ENCODE peak calls at places on chromosomes 6 and 20, in eight cellular contexts. D is fibroblast of lung, A is heart right ventricle, C is PC-3, I is hepatocyte, F is Panc1, O is mucosa of descending colon, Z is Caco-2. L is an unnamed sample.

GRCh38 chr6:56649053-56649769 is 6.5 kb upstream of the DST start:
- DNase-seq in C (peak; percentile 44), I (peak; percentile 27), Z (no peak), A (no peak), F (no peak), O (no peak), D (peak; percentile 26), L (no peak)

GRCh38 chr6:154154389-154154967 is 115.4 kb downstream of the OPRM1 start:
- DNase-seq in I (peak; percentile 88), O (no peak), A (peak; percentile 51), Z (no peak), C (peak; percentile 71), F (peak; percentile 33), D (peak; percentile 59), L (no peak)

GRCh38 chr6:15308445-15309213 is 62.8 kb downstream of the JARID2 start:
- DNase-seq in C (no peak), A (no peak), F (no peak), I (no peak), D (peak; percentile 76), Z (no peak), O (no peak), L (no peak)

GRCh38 chr6:135568366-135568765 is 70.8 kb upstream of the AHI1 start:
- DNase-seq in I (peak; percentile 19), C (no peak), Z (no peak), O (no peak), A (peak; percentile 44), D (peak; percentile 97), F (no peak), L (no peak)

GRCh38 chr20:62921119-62921687 is 5.1 kb downstream of the DIDO1 start:
- DNase-seq in Z (peak; percentile 83), F (no peak), C (peak; percentile 63), A (peak; percentile 49), O (no peak), I (peak; percentile 85), D (peak; percentile 56), L (peak; percentile 82)

GRCh38 chr20:38604873-38605303 is 3.3 kb downstream of the ARHGAP40 start:
- DNase-seq in A (no peak), D (peak; percentile 60), C (peak; percentile 95), O (no peak), F (peak; percentile 15), Z (no peak), I (peak; percentile 55), L (no peak)

GRCh38 chr6:110971458-110971857 is 10.4 kb upstream of the RPF2 start:
- DNase-seq in I (peak; percentile 22), D (no peak), C (no peak), A (no peak), Z (no peak), O (no peak), F (no peak), L (no peak)

GRCh38 chr6:137202078-137202477 is 17.1 kb downstream of the IFNGR1 start:
- DNase-seq in Z (no peak), C (no peak), O (no peak), I (no peak), D (no peak), F (no peak), A (no peak), L (no peak)

GRCh38 chr20:46255440-46256104 is 52.7 kb downstream of the CDH22 start:
- DNase-seq in A (peak; percentile 71), C (peak; percentile 97), O (peak; percentile 94), Z (no peak), D (peak; percentile 39), F (no peak), I (peak; percentile 75), L (peak; percentile 93)

GRCh38 chr20:63216041-63216848 is at the start of gene YTHDF1:
- DNase-seq in A (peak; percentile 95), O (peak; percentile 99), C (peak; percentile 97), I (peak; percentile 99), Z (peak; percentile 100), D (peak; percentile 90), F (peak; percentile 75), L (peak; percentile 99)

GRCh38 chr6:124798942-124799496 is 163.2 kb upstream of the RNF217 start:
- DNase-seq in D (no peak), I (no peak), F (no peak), O (no peak), A (no peak), Z (no peak), C (no peak), L (no peak)

GRCh38 chr20:48521121-48521520 is 306.7 kb downstream of the PREX1 start:
- DNase-seq in C (no peak), F (no peak), O (no peak), I (no peak), Z (peak; percentile 41), D (no peak), A (no peak), L (no peak)

GRCh38 chr20:45387274-45387673 is 9.1 kb upstream of the TP53TG5 start:
- DNase-seq in F (no peak), D (no peak), Z (no peak), A (no peak), C (no peak), I (no peak), O (no peak), L (no peak)

GRCh38 chr20:3777726-3778629 is 3.3 kb downstream of the SPEF1 start:
- DNase-seq in A (peak; percentile 65), I (peak; percentile 69), O (peak; percentile 81), C (peak; percentile 24), Z (peak; percentile 70), F (no peak), D (no peak), L (peak; percentile 88)

GRCh38 chr20:38805958-38806854 is 709 bp downstream of the PPP1R16B start:
- DNase-seq in O (peak; percentile 63), F (no peak), A (no peak), I (no peak), C (no peak), Z (no peak), D (no peak), L (peak; percentile 79)

GRCh38 chr6:121694389-121695185 is 259.1 kb downstream of the GJA1 start:
- DNase-seq in A (no peak), F (no peak), I (no peak), O (no peak), D (peak; percentile 84), Z (no peak), C (no peak), L (no peak)

GRCh38 chr20:47667531-47668312 is 117.6 kb downstream of the SULF2 start:
- DNase-seq in D (no peak), F (no peak), A (no peak), Z (peak; percentile 42), O (no peak), I (no peak), C (no peak), L (no peak)

GRCh38 chr20:32495949-32496348 is 89.2 kb downstream of the NOL4L start:
- DNase-seq in I (no peak), Z (peak; percentile 39), A (no peak), C (no peak), F (no peak), O (peak; percentile 19), D (no peak), L (peak; percentile 24)

GRCh38 chr20:32497589-32498224 is 87.4 kb downstream of the NOL4L start:
- DNase-seq in F (no peak), C (no peak), Z (peak; percentile 53), D (peak; percentile 36), O (peak; percentile 27), I (no peak), A (no peak), L (peak; percentile 71)

GRCh38 chr20:32495217-32495565 is 89.9 kb downstream of the NOL4L start:
- DNase-seq in Z (peak; percentile 39), C (no peak), I (no peak), D (peak; percentile 44), O (peak; percentile 33), A (no peak), F (no peak), L (peak; percentile 22)

GRCh38 chr20:32493356-32493755 is 91.8 kb downstream of the NOL4L start:
- DNase-seq in Z (peak; percentile 34), A (no peak), F (no peak), I (no peak), D (no peak), C (no peak), O (peak; percentile 10), L (peak; percentile 18)

GRCh38 chr20:32494498-32495216 is 90.5 kb downstream of the NOL4L start:
- DNase-seq in O (peak; percentile 19), F (no peak), I (no peak), A (no peak), D (peak; percentile 49), C (no peak), Z (peak; percentile 32), L (peak; percentile 15)
- H3K4me1 ChIP-seq in O (no peaks in the 10 kb centered on the region), F (no peaks in the 10 kb centered on the region), I (peaks cover 10% of the 10 kb centered on the region), A (peaks cover 8% of the 10 kb centered on the region), D (no peaks in the 10 kb centered on the region), C (no peaks in the 10 kb centered on the region), Z (peaks cover 7% of the 10 kb centered on the region), L (no peaks in the 10 kb centered on the region)

DNA sequence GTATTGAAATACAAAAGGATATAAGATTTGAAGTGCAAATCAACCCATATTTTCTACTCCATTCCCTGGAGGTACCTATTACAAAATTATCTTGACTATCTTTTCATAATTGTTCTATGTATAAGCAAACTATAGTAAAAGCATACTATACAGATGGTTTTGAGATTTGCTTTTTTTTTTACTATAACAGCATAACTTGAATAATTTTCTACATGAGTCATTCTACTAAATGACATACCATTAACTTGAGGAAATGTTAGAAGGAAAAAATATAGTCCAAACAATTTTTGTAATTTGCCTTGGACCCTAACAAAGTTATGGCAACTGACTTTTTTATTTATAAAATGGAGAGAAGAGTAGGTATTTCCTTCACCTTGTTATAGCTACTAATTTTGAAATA is 472.7 kb downstream of the PKHD1 start:
- DNase-seq in I (no peak), F (no peak), C (peak; percentile 9), D (no peak), A (no peak), Z (no peak), O (no peak), L (no peak)
- H3K4me1 ChIP-seq in I (peaks cover 7% of the 10 kb centered on the region), F (no peaks in the 10 kb centered on the region), C (peaks cover 23% of the 10 kb centered on the region), D (no peaks in the 10 kb centered on the region), A (no peaks in the 10 kb centered on the region), Z (peaks cover 4% of the 10 kb centered on the region), O (no peaks in the 10 kb centered on the region), L (no peaks in the 10 kb centered on the region)

DNA sequence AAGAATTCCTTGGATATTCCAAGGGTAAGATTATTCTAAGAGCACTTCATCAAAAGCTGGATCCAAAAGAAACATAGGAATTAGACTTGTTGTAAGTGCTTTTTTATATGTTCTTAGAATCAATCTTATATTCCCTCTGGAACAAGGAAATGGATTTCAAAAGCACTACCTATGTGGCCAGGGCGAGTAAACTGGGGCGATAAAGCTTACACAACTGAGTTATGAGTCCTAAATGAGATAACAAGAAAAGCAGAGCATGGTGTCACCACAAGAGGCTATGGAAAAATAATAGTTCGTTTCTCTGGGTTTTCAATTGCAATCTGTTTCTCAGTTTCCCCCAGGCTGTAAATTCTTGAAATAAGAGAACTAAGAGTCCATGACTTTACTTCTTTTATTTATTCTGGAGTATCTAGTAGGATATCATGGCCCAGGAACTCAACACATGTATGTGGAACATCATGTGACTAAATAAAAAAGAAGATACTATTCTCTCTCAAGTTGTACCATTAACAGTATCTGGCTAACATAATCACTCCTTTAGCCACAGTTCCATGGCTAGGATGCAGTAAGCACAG is 51.5 kb downstream of the NUDT3 start:
- DNase-seq in C (no peak), I (no peak), F (no peak), O (no peak), Z (no peak), D (no peak), A (no peak), L (no peak)
- H3K4me1 ChIP-seq in C (peaks cover 46% of the 10 kb centered on the region), I (peaks cover 37% of the 10 kb centered on the region), F (peaks cover 6% of the 10 kb centered on the region), O (peaks cover 7% of the 10 kb centered on the region), Z (no peaks in the 10 kb centered on the region), D (peaks cover 4% of the 10 kb centered on the region), A (peaks cover 69% of the 10 kb centered on the region), L (peaks cover 17% of the 10 kb centered on the region)

DNA sequence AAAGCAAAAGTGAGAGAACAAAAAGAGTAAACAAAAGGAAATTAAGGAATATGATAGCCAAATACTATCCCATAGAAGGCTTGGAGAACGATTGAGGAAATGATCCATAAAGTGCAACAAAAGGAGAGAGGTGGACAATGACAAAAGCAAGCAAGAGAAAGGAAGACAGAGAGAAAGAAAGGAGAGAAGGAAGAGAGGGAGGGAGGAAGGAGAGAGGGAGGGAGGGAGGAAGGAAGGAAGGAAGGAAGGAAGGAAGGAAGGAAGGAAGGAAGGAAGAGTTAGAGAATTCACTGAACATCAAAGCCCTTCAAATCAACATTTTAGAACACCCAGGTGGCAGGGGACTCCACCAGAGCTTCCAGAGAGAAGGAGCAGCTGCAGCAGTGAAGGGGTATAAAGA is 185.0 kb downstream of the SYNDIG1 start:
- DNase-seq in C (no peak), A (no peak), Z (no peak), I (no peak), F (no peak), O (no peak), D (no peak), L (no peak)
- H3K4me1 ChIP-seq in C (peaks cover 51% of the 10 kb centered on the region), A (peaks cover 3% of the 10 kb centered on the region), Z (no peaks in the 10 kb centered on the region), I (peaks cover 22% of the 10 kb centered on the region), F (no peaks in the 10 kb centered on the region), O (no peaks in the 10 kb centered on the region), D (peaks cover 22% of the 10 kb centered on the region), L (no peaks in the 10 kb centered on the region)